ENCODE peak calls at places on chromosomes 7 and 10, in nine cellular contexts. One of them, this sample, is unnamed.

GRCh38 chr10:21272585-21273399 is 252.7 kb downstream of the SKIDA1 start:
- DNase-seq in Jurkat, Clone E6-1: no peak
- DNase-seq in Panc1: no peak
- DNase-seq in stimulated activated CD8-positive, alpha-beta memory T cell treated with anti-CD3 and anti-CD28 coated beads, Interleukin-4, amount 100 ng/mL, for 24 hours: no peak
- DNase-seq in pons: no peak
- DNase-seq in HFF-Myc: no peak
- DNase-seq in NCI-H1105 treated with DMSO at 0.1 percent for 48 hours: no peak
- DNase-seq in body of pancreas: no peak
- DNase-seq in ascending aorta: no peak
- DNase-seq in this sample: no peak

GRCh38 chr7:35454575-35455385 is 200.9 kb upstream of the TBX20 start:
- DNase-seq in stimulated activated CD8-positive, alpha-beta memory T cell treated with anti-CD3 and anti-CD28 coated beads, Interleukin-4, amount 100 ng/mL, for 24 hours: no peak
- DNase-seq in body of pancreas: no peak
- DNase-seq in NCI-H1105 treated with DMSO at 0.1 percent for 48 hours: no peak
- DNase-seq in Jurkat, Clone E6-1: no peak
- DNase-seq in HFF-Myc: no peak
- DNase-seq in pons: no peak
- DNase-seq in Panc1: no peak
- DNase-seq in ascending aorta: no peak
- DNase-seq in this sample: no peak

GRCh38 chr10:61836233-61836887 is 65.1 kb upstream of the ARID5B start:
- DNase-seq in NCI-H1105 treated with DMSO at 0.1 percent for 48 hours: no peak
- DNase-seq in HFF-Myc: no peak
- DNase-seq in ascending aorta: no peak
- DNase-seq in Jurkat, Clone E6-1: no peak
- DNase-seq in pons: peak
- DNase-seq in body of pancreas: no peak
- DNase-seq in Panc1: no peak
- DNase-seq in stimulated activated CD8-positive, alpha-beta memory T cell treated with anti-CD3 and anti-CD28 coated beads, Interleukin-4, amount 100 ng/mL, for 24 hours: no peak
- DNase-seq in this sample: no peak

GRCh38 chr10:116170815-116171250 is 102.2 kb downstream of the GFRA1 start:
- DNase-seq in ascending aorta: no peak
- DNase-seq in stimulated activated CD8-positive, alpha-beta memory T cell treated with anti-CD3 and anti-CD28 coated beads, Interleukin-4, amount 100 ng/mL, for 24 hours: no peak
- DNase-seq in Jurkat, Clone E6-1: no peak
- DNase-seq in pons: no peak
- DNase-seq in NCI-H1105 treated with DMSO at 0.1 percent for 48 hours: no peak
- DNase-seq in Panc1: no peak
- DNase-seq in body of pancreas: no peak
- DNase-seq in HFF-Myc: no peak
- DNase-seq in this sample: no peak

GRCh38 chr10:109922976-109923921 is at the start of gene XPNPEP1:
- DNase-seq in HFF-Myc: no peak
- DNase-seq in body of pancreas: peak
- DNase-seq in ascending aorta: peak
- DNase-seq in stimulated activated CD8-positive, alpha-beta memory T cell treated with anti-CD3 and anti-CD28 coated beads, Interleukin-4, amount 100 ng/mL, for 24 hours: peak
- DNase-seq in NCI-H1105 treated with DMSO at 0.1 percent for 48 hours: peak
- DNase-seq in Panc1: no peak
- DNase-seq in pons: peak
- DNase-seq in Jurkat, Clone E6-1: peak
- DNase-seq in this sample: peak

GRCh38 chr10:125038637-125039036 is 96.7 kb downstream of the ZRANB1 start:
- DNase-seq in NCI-H1105 treated with DMSO at 0.1 percent for 48 hours: no peak
- DNase-seq in Jurkat, Clone E6-1: no peak
- DNase-seq in HFF-Myc: no peak
- DNase-seq in body of pancreas: peak
- DNase-seq in pons: peak
- DNase-seq in stimulated activated CD8-positive, alpha-beta memory T cell treated with anti-CD3 and anti-CD28 coated beads, Interleukin-4, amount 100 ng/mL, for 24 hours: no peak
- DNase-seq in Panc1: no peak
- DNase-seq in ascending aorta: peak
- DNase-seq in this sample: peak

GRCh38 chr10:28060031-28060607 is 61.2 kb upstream of the ODAD2 start:
- DNase-seq in body of pancreas: no peak
- DNase-seq in HFF-Myc: no peak
- DNase-seq in NCI-H1105 treated with DMSO at 0.1 percent for 48 hours: no peak
- DNase-seq in pons: no peak
- DNase-seq in Panc1: no peak
- DNase-seq in Jurkat, Clone E6-1: no peak
- DNase-seq in stimulated activated CD8-positive, alpha-beta memory T cell treated with anti-CD3 and anti-CD28 coated beads, Interleukin-4, amount 100 ng/mL, for 24 hours: no peak
- DNase-seq in ascending aorta: no peak
- DNase-seq in this sample: no peak

GRCh38 chr7:66464059-66464458 is 164.6 kb upstream of the KCTD7 start:
- DNase-seq in NCI-H1105 treated with DMSO at 0.1 percent for 48 hours: no peak
- DNase-seq in Panc1: no peak
- DNase-seq in body of pancreas: no peak
- DNase-seq in pons: no peak
- DNase-seq in stimulated activated CD8-positive, alpha-beta memory T cell treated with anti-CD3 and anti-CD28 coated beads, Interleukin-4, amount 100 ng/mL, for 24 hours: no peak
- DNase-seq in HFF-Myc: no peak
- DNase-seq in ascending aorta: no peak
- DNase-seq in Jurkat, Clone E6-1: no peak
- DNase-seq in this sample: no peak